ENCODE peak calls at places on chromosome 17, in nine cellular contexts. C is mammary epithelial cell; N is upper lobe of right lung; Z is dorsolateral prefrontal cortex; V is activated CD4-positive, alpha-beta T cell treated with anti-CD3 and anti-CD28 coated beads for 24 hours; A is Kasumi-1; H is H1; O is esophagus muscularis mucosa; E is NCI-H774. M is an unnamed sample.

GRCh38 chr17:73514146-73514863 is 129.9 kb downstream of the SDK2 start:
- DNase-seq in O (no peak), Z (no peak), E (no peak), N (no peak), A (no peak), H (no peak), V (no peak), C (no peak), M (no peak)

GRCh38 chr17:17666111-17666714 is 15.0 kb upstream of the RAI1 start:
- DNase-seq in C (peak), Z (no peak), E (no peak), A (no peak), N (no peak), O (no peak), V (no peak), H (no peak), M (no peak)

GRCh38 chr17:8223356-8224063 is 13.1 kb upstream of the AURKB start:
- DNase-seq in N (peak), O (no peak), E (peak), A (peak), V (peak), C (no peak), H (peak), Z (peak), M (peak)

GRCh38 chr17:80264048-80264792 is 3.6 kb downstream of the RNF213 start:
- DNase-seq in E (no peak), N (peak), O (no peak), A (peak), Z (no peak), V (no peak), H (no peak), C (no peak), M (no peak)

GRCh38 chr17:38459556-38459955 is 31.3 kb downstream of the ARHGAP23 start:
- DNase-seq in H (no peak), A (no peak), E (no peak), N (no peak), V (no peak), Z (no peak), O (no peak), C (no peak), M (no peak)

GRCh38 chr17:82595893-82596292 is 52.4 kb downstream of the WDR45B start:
- DNase-seq in C (no peak), V (no peak), N (no peak), H (no peak), E (no peak), O (no peak), A (no peak), Z (no peak), M (no peak)

GRCh38 chr17:80424878-80425765 is 10.2 kb downstream of the ENDOV start:
- DNase-seq in O (no peak), H (peak), E (no peak), V (no peak), A (no peak), C (no peak), Z (no peak), N (no peak), M (no peak)

GRCh38 chr17:38982858-38983746 is 15.9 kb upstream of the FBXO47 start:
- DNase-seq in A (peak), C (peak), E (peak), N (no peak), O (no peak), V (peak), H (peak), Z (no peak), M (peak)

GRCh38 chr17:51510940-51511339 is 250.6 kb downstream of the UTP18 start:
- DNase-seq in E (no peak), N (no peak), H (no peak), V (no peak), A (no peak), O (no peak), Z (no peak), C (no peak), M (no peak)

GRCh38 chr17:38734235-38734633 is 4.1 kb downstream of the CISD3 start:
- DNase-seq in C (no peak), A (no peak), H (no peak), E (no peak), V (no peak), Z (no peak), O (no peak), N (no peak), M (no peak)

GRCh38 chr17:68103148-68103547 is 67.6 kb downstream of the KPNA2 start:
- DNase-seq in O (no peak), N (no peak), H (no peak), E (no peak), Z (no peak), V (no peak), C (peak), A (no peak), M (no peak)

GRCh38 chr17:18100616-18101015 is 7.9 kb upstream of the MYO15A start:
- DNase-seq in N (no peak), O (no peak), E (no peak), Z (no peak), H (no peak), V (no peak), A (no peak), C (no peak), M (no peak)

GRCh38 chr17:61737820-61738219 is 125.5 kb downstream of the BRIP1 start:
- DNase-seq in C (peak), E (no peak), A (no peak), V (no peak), Z (no peak), N (no peak), O (no peak), H (no peak), M (no peak)

GRCh38 chr17:82440377-82440981 is 10.1 kb downstream of the CYBC1 start:
- DNase-seq in A (peak), Z (no peak), N (peak), H (no peak), C (no peak), V (no peak), O (no peak), E (no peak), M (no peak)

GRCh38 chr17:28227278-28228108 is 91.5 kb upstream of the TMEM97 start:
- DNase-seq in V (no peak), O (no peak), E (peak), N (peak), C (peak), Z (peak), A (no peak), H (peak), M (peak)

GRCh38 chr17:63835167-63835720 is 7.2 kb downstream of the SMARCD2 start:
- DNase-seq in N (no peak), A (no peak), E (no peak), O (no peak), H (no peak), V (no peak), Z (no peak), C (no peak), M (no peak)

GRCh38 chr17:43846221-43846712 is 709 bp upstream of the CD300LG start:
- DNase-seq in C (peak), A (peak), Z (peak), N (peak), O (peak), V (peak), E (peak), H (peak), M (peak)

GRCh38 chr17:76709077-76709950 is 1.5 kb downstream of the MXRA7 start:
- DNase-seq in H (peak), Z (no peak), E (no peak), N (peak), O (peak), A (no peak), V (no peak), C (peak), M (no peak)

GRCh38 chr17:42016952-42017865 is at the start of gene DNAJC7:
- DNase-seq in N (peak), H (peak), C (peak), E (peak), V (peak), A (peak), Z (peak), O (peak), M (peak)

GRCh38 chr17:40833882-40834281 is 11.5 kb upstream of the KRT10 start:
- DNase-seq in V (no peak), O (no peak), C (no peak), H (no peak), Z (no peak), E (no peak), N (no peak), A (no peak), M (no peak)

GRCh38 chr17:56367381-56367780 is 214.1 kb downstream of the ANKFN1 start:
- DNase-seq in N (no peak), V (no peak), C (no peak), A (no peak), Z (no peak), O (no peak), H (no peak), E (no peak), M (no peak)

GRCh38 chr17:67021196-67021595 is 23.2 kb upstream of the CACNG1 start:
- DNase-seq in C (no peak), A (no peak), Z (no peak), O (no peak), V (no peak), E (no peak), H (no peak), N (no peak), M (no peak)

M was measured in Ammon's horn.